ENCODE peak calls at places on chromosomes 6 and 20, in seven cellular contexts. W, O, V, I, S, F and H are unnamed samples.
A peak's percentile ranks its signal among the peaks of the same experiment; 100 is the strongest.

GRCh38 chr6:21295846-21296245 is 297.7 kb upstream of the SOX4 start:
- DNase-seq in W (no peak), O (no peak), V (no peak), I (no peak), S (no peak), F (no peak), H (no peak)

GRCh38 chr6:145673504-145673903 is 61.8 kb downstream of the EPM2A start:
- DNase-seq in W (no peak), O (no peak), V (no peak), I (no peak), S (no peak), F (no peak), H (no peak)

GRCh38 chr6:117890172-117890571 is 16.9 kb upstream of the SLC35F1 start:
- DNase-seq in W (no peak), O (no peak), V (no peak), I (no peak), S (no peak), F (no peak), H (no peak)

GRCh38 chr20:10679269-10679668 is 5.5 kb upstream of the JAG1 start:
- DNase-seq in W (no peak), O (no peak), V (peak; percentile 63), I (no peak), S (no peak), F (no peak), H (no peak)

GRCh38 chr6:710601-711571 is 17.9 kb upstream of the EXOC2 start:
- DNase-seq in W (peak; percentile 19), O (peak; percentile 46), V (peak; percentile 21), I (peak; percentile 46), S (peak; percentile 65), F (peak; percentile 76), H (no peak)

GRCh38 chr20:61965606-61966491 is 99.8 kb downstream of the TAF4 start:
- DNase-seq in W (no peak), O (no peak), V (no peak), I (peak; percentile 25), S (no peak), F (no peak), H (no peak)

GRCh38 chr6:111872521-111873177 is 603 bp downstream of the FYN start:
- DNase-seq in W (no peak), O (peak; percentile 28), V (no peak), I (peak; percentile 20), S (peak; percentile 61), F (peak; percentile 69), H (no peak)

GRCh38 chr20:61514805-61515505 is 262.9 kb downstream of the CDH4 start:
- DNase-seq in W (no peak), O (no peak), V (no peak), I (no peak), S (no peak), F (no peak), H (no peak)

GRCh38 chr6:44572346-44572745 is 184.8 kb downstream of the CDC5L start:
- DNase-seq in W (no peak), O (no peak), V (no peak), I (no peak), S (no peak), F (no peak), H (no peak)

DNA sequence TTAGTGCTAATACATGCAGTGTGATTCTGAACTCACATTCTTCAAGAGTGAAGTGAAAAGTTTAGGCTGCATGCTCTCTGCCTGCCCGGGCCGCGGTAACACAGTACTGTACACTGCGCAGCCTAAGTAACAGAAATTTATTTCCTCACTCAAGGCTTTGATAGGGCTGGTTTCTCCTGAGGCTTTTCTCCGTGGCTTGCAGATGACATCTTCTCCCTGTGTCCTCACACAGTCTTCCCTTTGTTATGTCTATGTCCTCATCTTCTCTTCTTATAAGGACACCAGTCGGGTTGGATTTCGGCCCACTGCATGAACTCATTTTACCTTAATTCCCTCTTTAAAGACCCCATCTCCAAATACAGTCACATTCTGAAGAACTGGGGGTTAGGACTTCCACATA is 51.1 kb upstream of the TMEM170B start:
- DNase-seq in W (no peak), O (no peak), V (peak; percentile 33), I (no peak), S (no peak), F (no peak), H (no peak)
- H3K4me3 ChIP-seq in W (no peak overlapping the region), O (no peak overlapping the region), V (no peak overlapping the region), I (no peak overlapping the region), S (no peak overlapping the region), F (no peak overlapping the region), H (no peak overlapping the region)

GRCh38 chr20:50484271-50484976 is 25.8 kb upstream of the PTPN1 start:
- DNase-seq in W (no peak), O (no peak), V (peak; percentile 43), I (no peak), S (no peak), F (no peak), H (no peak)
- H3K4me3 ChIP-seq in W (no peak overlapping the region), O (no peak overlapping the region), V (peak overlapping the region; percentile 18), I (no peak overlapping the region), S (peak overlapping the region; percentile 53), F (no peak overlapping the region), H (no peak overlapping the region)

DNA sequence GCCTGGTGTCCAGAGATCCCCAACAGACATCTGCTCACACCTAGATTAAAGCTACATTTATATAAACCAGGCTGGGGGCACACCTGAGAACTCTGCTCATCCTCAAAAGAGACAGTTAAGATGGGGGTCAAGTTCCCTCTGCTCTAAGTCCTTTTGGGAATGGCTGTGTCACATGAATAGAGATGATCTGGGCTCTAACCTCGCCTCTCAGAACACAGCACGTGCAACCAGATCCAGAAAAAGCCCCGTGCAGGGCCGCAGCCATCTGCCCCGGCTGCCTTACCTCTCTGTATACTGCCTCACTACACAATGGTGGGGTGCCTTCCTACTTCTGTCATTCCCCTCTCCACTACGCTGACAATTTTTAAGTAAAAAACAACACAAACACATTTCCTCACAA is 5.9 kb downstream of the MTCH1 start:
- DNase-seq in W (no peak), O (no peak), V (no peak), I (no peak), S (no peak), F (no peak), H (no peak)
- H3K4me3 ChIP-seq in W (no peak overlapping the region), O (no peak overlapping the region), V (no peak overlapping the region), I (no peak overlapping the region), S (no peak overlapping the region), F (no peak overlapping the region), H (no peak overlapping the region)

DNA sequence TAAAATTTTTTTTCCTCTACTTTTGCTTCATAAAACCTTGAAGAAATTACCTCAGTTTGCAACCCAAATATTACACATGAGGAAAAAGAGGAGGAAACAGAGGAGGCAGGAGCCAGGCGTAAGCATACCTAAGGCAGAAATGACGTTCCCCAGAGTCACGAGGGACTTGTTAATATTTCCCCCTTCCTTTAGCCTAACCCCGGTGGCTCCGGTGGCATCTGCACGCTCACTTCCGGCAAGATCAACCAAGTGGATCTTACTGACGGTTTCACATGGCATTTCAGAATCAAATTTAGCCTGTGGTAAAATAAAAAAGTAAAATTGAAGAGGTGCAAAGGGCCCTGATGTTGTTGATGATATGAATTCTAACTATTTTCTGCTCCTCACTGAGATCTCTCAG is 67.4 kb downstream of the KIF16B start:
- DNase-seq in W (no peak), O (no peak), V (no peak), I (no peak), S (no peak), F (no peak), H (no peak)
- H3K4me3 ChIP-seq in W (no peak overlapping the region), O (no peak overlapping the region), V (no peak overlapping the region), I (no peak overlapping the region), S (no peak overlapping the region), F (no peak overlapping the region), H (no peak overlapping the region)

GRCh38 chr20:44354979-44355502 is 458 bp upstream of the HNF4A start:
- DNase-seq in W (peak; percentile 65), O (no peak), V (no peak), I (no peak), S (no peak), F (peak; percentile 82), H (no peak)
- H3K4me3 ChIP-seq in W (peak overlapping the region; percentile 65), O (no peak overlapping the region), V (no peak overlapping the region), I (peak overlapping the region; percentile 68), S (no peak overlapping the region), F (no peak overlapping the region), H (no peak overlapping the region)

DNA sequence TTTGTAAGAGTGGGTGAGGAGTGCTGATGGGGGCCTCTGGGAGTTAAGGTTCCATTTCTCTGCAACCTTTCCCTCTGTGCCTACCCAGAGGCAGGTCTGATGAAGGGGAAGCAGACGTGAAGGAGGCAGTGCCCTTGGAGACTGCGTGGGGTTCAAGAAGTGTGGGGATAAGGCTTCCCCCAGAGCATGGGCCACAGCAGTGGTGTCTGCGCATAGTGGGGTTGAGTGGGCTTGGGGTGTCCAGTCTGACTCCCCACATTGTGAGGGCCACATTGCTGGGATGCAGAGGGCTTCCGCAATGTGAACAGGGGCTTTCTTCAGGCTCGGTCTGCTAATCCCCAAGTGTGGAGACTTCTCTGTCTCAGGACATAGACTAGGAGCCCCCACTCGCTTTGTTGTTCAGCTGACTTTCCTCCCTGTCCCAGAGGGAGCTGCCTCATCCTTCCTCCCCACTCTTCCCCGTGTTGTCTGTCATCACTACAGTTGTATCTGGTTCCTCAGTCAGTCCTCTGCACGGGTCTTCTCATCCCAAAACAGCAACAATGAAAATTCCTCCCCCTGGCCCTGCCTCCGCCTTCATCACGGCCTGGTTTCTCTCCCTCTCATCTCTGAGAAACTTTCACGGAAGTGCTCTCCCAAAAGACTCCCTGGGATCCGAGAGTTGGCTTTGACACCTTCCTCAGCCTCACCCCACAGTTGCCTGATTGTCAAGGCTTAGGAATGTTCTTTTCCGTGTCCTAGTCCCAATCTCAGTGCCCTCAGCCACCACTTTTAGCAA is 2.8 kb downstream of the EBF4 start:
- DNase-seq in W (no peak), O (no peak), V (no peak), I (no peak), S (no peak), F (peak; percentile 17), H (no peak)
- H3K4me3 ChIP-seq in W (no peak overlapping the region), O (no peak overlapping the region), V (no peak overlapping the region), I (no peak overlapping the region), S (no peak overlapping the region), F (no peak overlapping the region), H (no peak overlapping the region)

DNA sequence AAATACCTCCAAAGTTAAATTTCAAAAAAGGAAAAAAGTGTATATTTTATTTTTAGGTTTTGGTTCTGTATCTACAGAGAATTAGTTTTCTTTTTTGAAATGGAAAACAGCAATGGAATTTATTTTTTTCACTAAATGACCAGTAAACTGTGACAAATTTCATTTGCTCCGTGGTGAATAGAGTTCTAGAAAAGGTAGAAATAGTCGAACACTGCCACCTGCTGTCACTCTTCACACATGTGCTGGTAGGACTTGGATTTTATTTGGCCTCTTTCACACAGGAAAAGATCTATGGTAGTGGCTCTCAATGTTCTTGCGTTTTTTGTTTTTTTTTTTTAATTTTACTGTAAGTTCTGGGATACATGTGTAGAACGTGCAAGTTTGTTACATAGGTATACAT is 312.5 kb downstream of the EYA4 start:
- DNase-seq in W (no peak), O (peak; percentile 38), V (peak; percentile 15), I (peak; percentile 67), S (peak; percentile 79), F (peak; percentile 51), H (no peak)
- H3K4me3 ChIP-seq in W (no peak overlapping the region), O (no peak overlapping the region), V (no peak overlapping the region), I (no peak overlapping the region), S (no peak overlapping the region), F (no peak overlapping the region), H (no peak overlapping the region)

GRCh38 chr6:151681426-151682059 is 125.9 kb upstream of the ESR1 start:
- DNase-seq in W (no peak), O (no peak), V (no peak), I (no peak), S (peak; percentile 50), F (no peak), H (no peak)
- H3K4me3 ChIP-seq in W (no peak overlapping the region), O (no peak overlapping the region), V (no peak overlapping the region), I (no peak overlapping the region), S (peak overlapping the region; percentile 10), F (no peak overlapping the region), H (no peak overlapping the region)